ENCODE peak calls at places on chromosomes 6 and 20, in nine cellular contexts. R is fibroblast of pulmonary artery; P is Caki2; S is activated naive CD4-positive, alpha-beta T cell; C is mesenteric fat pad; I is amygdala; M is HCEC 1CT; F is lung; X is NAMALWA. Z is an unnamed sample.

GRCh38 chr20:47568019-47568418 is 66.3 kb downstream of the NCOA3 start:
- DNase-seq in R (peak; percentile 94), P (peak; percentile 94), S (no peak), C (no peak), I (no peak), M (peak; percentile 68), F (no peak), X (no peak), Z (peak; percentile 99)

GRCh38 chr6:18262812-18263560 is 1.3 kb downstream of the DEK start:
- DNase-seq in R (peak; percentile 27), P (peak; percentile 40), S (no peak), C (no peak), I (no peak), M (peak; percentile 11), F (no peak), X (peak; percentile 69), Z (peak; percentile 65)

GRCh38 chr6:157717266-157717870 is 105.7 kb upstream of the SNX9 start:
- DNase-seq in R (no peak), P (no peak), S (no peak), C (peak; percentile 79), I (no peak), M (no peak), F (no peak), X (no peak), Z (no peak)

GRCh38 chr6:158418501-158418900 is 106.2 kb downstream of the TULP4 start:
- DNase-seq in R (peak; percentile 71), P (no peak), S (no peak), C (no peak), I (no peak), M (no peak), F (no peak), X (no peak), Z (peak; percentile 21)

GRCh38 chr20:63497946-63498935 is 642 bp downstream of the EEF1A2 start:
- DNase-seq in R (no peak), P (peak; percentile 60), S (no peak), C (no peak), I (no peak), M (no peak), F (no peak), X (no peak), Z (peak; percentile 89)

GRCh38 chr6:128111096-128111495 is 210.2 kb upstream of the THEMIS start:
- DNase-seq in R (peak; percentile 31), P (no peak), S (no peak), C (no peak), I (no peak), M (no peak), F (no peak), X (no peak), Z (peak; percentile 10)

GRCh38 chr6:31952140-31952805 is 6.4 kb downstream of the CFB start:
- DNase-seq in R (peak; percentile 78), P (peak; percentile 53), S (no peak), C (no peak), I (peak; percentile 8), M (peak; percentile 57), F (peak; percentile 58), X (no peak), Z (peak; percentile 74)

GRCh38 chr6:98124176-98124575 is 710.2 kb upstream of the POU3F2 start:
- DNase-seq in R (no peak), P (no peak), S (no peak), C (no peak), I (no peak), M (no peak), F (no peak), X (no peak), Z (peak; percentile 8)

GRCh38 chr6:116047173-116047933 is 13.3 kb downstream of the FRK start:
- DNase-seq in R (no peak), P (no peak), S (no peak), C (no peak), I (no peak), M (peak; percentile 27), F (no peak), X (peak; percentile 37), Z (peak; percentile 69)

GRCh38 chr20:36461600-36462439 is 79.5 kb upstream of the MYL9 start:
- DNase-seq in R (peak; percentile 48), P (peak; percentile 17), S (peak; percentile 20), C (no peak), I (peak; percentile 74), M (peak; percentile 65), F (peak; percentile 55), X (peak; percentile 63), Z (peak; percentile 71)

GRCh38 chr20:62875419-62876355 is 14.1 kb upstream of the TCFL5 start:
- DNase-seq in R (peak; percentile 79), P (peak; percentile 87), S (no peak), C (no peak), I (peak; percentile 68), M (peak; percentile 36), F (peak; percentile 50), X (no peak), Z (peak; percentile 94)

GRCh38 chr20:57082546-57082945 is 183.9 kb downstream of the BMP7 start:
- DNase-seq in R (no peak), P (no peak), S (no peak), C (no peak), I (no peak), M (no peak), F (no peak), X (peak; percentile 30), Z (no peak)

GRCh38 chr20:47809561-47809960 is 24.3 kb upstream of the SULF2 start:
- DNase-seq in R (no peak), P (peak; percentile 51), S (no peak), C (no peak), I (no peak), M (no peak), F (no peak), X (no peak), Z (peak; percentile 88)

GRCh38 chr20:50193169-50193850 is 2.7 kb downstream of the CEBPB start:
- DNase-seq in R (peak; percentile 48), P (no peak), S (no peak), C (no peak), I (peak; percentile 18), M (peak; percentile 22), F (no peak), X (peak; percentile 30), Z (peak; percentile 74)

GRCh38 chr20:63513207-63513606 is 7.4 kb upstream of the PPDPF start:
- DNase-seq in R (no peak), P (no peak), S (no peak), C (no peak), I (no peak), M (no peak), F (no peak), X (no peak), Z (no peak)

GRCh38 chr6:2376429-2377355 is 131.3 kb upstream of the GMDS start:
- DNase-seq in R (no peak), P (peak; percentile 82), S (no peak), C (no peak), I (no peak), M (peak; percentile 55), F (no peak), X (no peak), Z (peak; percentile 99)